ENCODE peak calls at places on chromosomes 5 and 9, in nine cellular contexts. One of them, this sample, is unnamed.

GRCh38 chr5:115577329-115577728 is 24.9 kb downstream of the TICAM2 start:
- DNase-seq in activated naive CD8-positive, alpha-beta T cell treated with anti-CD3 and anti-CD28 coated beads, Interleukin-2, amount 50 U/mL, for 24 hours: no peak
- DNase-seq in NCI-H510A treated with DMSO at 0.1 percent for 48 hours: no peak
- DNase-seq in CD4-positive, alpha-beta memory T cell: no peak
- DNase-seq in germinal center: no peak
- DNase-seq in activated CD8-positive, alpha-beta memory T cell treated with anti-CD3 and anti-CD28 coated beads for 1 hour: no peak
- DNase-seq in fibroblast of pulmonary artery: peak
- DNase-seq in stimulated activated CD4-positive, alpha-beta T cell treated with anti-CD3 and anti-CD28 coated beads, Interleukin-15, amount 100 ng/mL, for 1 hour: no peak
- DNase-seq in NCI-H748 treated with DMSO at 0.1 percent for 48 hours: no peak
- DNase-seq in this sample: no peak

GRCh38 chr9:91131433-91131839 is 230.3 kb downstream of the AUH start:
- DNase-seq in activated naive CD8-positive, alpha-beta T cell treated with anti-CD3 and anti-CD28 coated beads, Interleukin-2, amount 50 U/mL, for 24 hours: peak
- DNase-seq in NCI-H510A treated with DMSO at 0.1 percent for 48 hours: no peak
- DNase-seq in CD4-positive, alpha-beta memory T cell: peak
- DNase-seq in germinal center: no peak
- DNase-seq in activated CD8-positive, alpha-beta memory T cell treated with anti-CD3 and anti-CD28 coated beads for 1 hour: no peak
- DNase-seq in fibroblast of pulmonary artery: peak
- DNase-seq in stimulated activated CD4-positive, alpha-beta T cell treated with anti-CD3 and anti-CD28 coated beads, Interleukin-15, amount 100 ng/mL, for 1 hour: peak
- DNase-seq in NCI-H748 treated with DMSO at 0.1 percent for 48 hours: no peak
- DNase-seq in this sample: no peak

GRCh38 chr5:88925692-88926490 is 42.9 kb upstream of the MEF2C start:
- DNase-seq in activated naive CD8-positive, alpha-beta T cell treated with anti-CD3 and anti-CD28 coated beads, Interleukin-2, amount 50 U/mL, for 24 hours: no peak
- DNase-seq in NCI-H510A treated with DMSO at 0.1 percent for 48 hours: no peak
- DNase-seq in CD4-positive, alpha-beta memory T cell: no peak
- DNase-seq in germinal center: no peak
- DNase-seq in activated CD8-positive, alpha-beta memory T cell treated with anti-CD3 and anti-CD28 coated beads for 1 hour: no peak
- DNase-seq in fibroblast of pulmonary artery: no peak
- DNase-seq in stimulated activated CD4-positive, alpha-beta T cell treated with anti-CD3 and anti-CD28 coated beads, Interleukin-15, amount 100 ng/mL, for 1 hour: no peak
- DNase-seq in NCI-H748 treated with DMSO at 0.1 percent for 48 hours: peak
- DNase-seq in this sample: no peak

GRCh38 chr5:5919411-5919810 is 458.9 kb downstream of the MED10 start:
- DNase-seq in activated naive CD8-positive, alpha-beta T cell treated with anti-CD3 and anti-CD28 coated beads, Interleukin-2, amount 50 U/mL, for 24 hours: no peak
- DNase-seq in NCI-H510A treated with DMSO at 0.1 percent for 48 hours: no peak
- DNase-seq in CD4-positive, alpha-beta memory T cell: no peak
- DNase-seq in germinal center: no peak
- DNase-seq in activated CD8-positive, alpha-beta memory T cell treated with anti-CD3 and anti-CD28 coated beads for 1 hour: no peak
- DNase-seq in fibroblast of pulmonary artery: no peak
- DNase-seq in stimulated activated CD4-positive, alpha-beta T cell treated with anti-CD3 and anti-CD28 coated beads, Interleukin-15, amount 100 ng/mL, for 1 hour: no peak
- DNase-seq in NCI-H748 treated with DMSO at 0.1 percent for 48 hours: no peak
- DNase-seq in this sample: no peak

GRCh38 chr5:60415443-60415842 is 284.5 kb downstream of the DEPDC1B start:
- DNase-seq in activated naive CD8-positive, alpha-beta T cell treated with anti-CD3 and anti-CD28 coated beads, Interleukin-2, amount 50 U/mL, for 24 hours: no peak
- DNase-seq in NCI-H510A treated with DMSO at 0.1 percent for 48 hours: no peak
- DNase-seq in CD4-positive, alpha-beta memory T cell: no peak
- DNase-seq in germinal center: no peak
- DNase-seq in activated CD8-positive, alpha-beta memory T cell treated with anti-CD3 and anti-CD28 coated beads for 1 hour: no peak
- DNase-seq in fibroblast of pulmonary artery: no peak
- DNase-seq in stimulated activated CD4-positive, alpha-beta T cell treated with anti-CD3 and anti-CD28 coated beads, Interleukin-15, amount 100 ng/mL, for 1 hour: no peak
- DNase-seq in NCI-H748 treated with DMSO at 0.1 percent for 48 hours: no peak
- DNase-seq in this sample: no peak

GRCh38 chr9:87673446-87674109 is 52.3 kb upstream of the CTSL start:
- DNase-seq in activated naive CD8-positive, alpha-beta T cell treated with anti-CD3 and anti-CD28 coated beads, Interleukin-2, amount 50 U/mL, for 24 hours: no peak
- DNase-seq in NCI-H510A treated with DMSO at 0.1 percent for 48 hours: no peak
- DNase-seq in CD4-positive, alpha-beta memory T cell: no peak
- DNase-seq in germinal center: no peak
- DNase-seq in activated CD8-positive, alpha-beta memory T cell treated with anti-CD3 and anti-CD28 coated beads for 1 hour: no peak
- DNase-seq in fibroblast of pulmonary artery: no peak
- DNase-seq in stimulated activated CD4-positive, alpha-beta T cell treated with anti-CD3 and anti-CD28 coated beads, Interleukin-15, amount 100 ng/mL, for 1 hour: no peak
- DNase-seq in NCI-H748 treated with DMSO at 0.1 percent for 48 hours: no peak
- DNase-seq in this sample: no peak

GRCh38 chr5:111997308-111998159 is 240.5 kb upstream of the NREP start:
- DNase-seq in activated naive CD8-positive, alpha-beta T cell treated with anti-CD3 and anti-CD28 coated beads, Interleukin-2, amount 50 U/mL, for 24 hours: peak
- DNase-seq in NCI-H510A treated with DMSO at 0.1 percent for 48 hours: no peak
- DNase-seq in CD4-positive, alpha-beta memory T cell: no peak
- DNase-seq in germinal center: no peak
- DNase-seq in activated CD8-positive, alpha-beta memory T cell treated with anti-CD3 and anti-CD28 coated beads for 1 hour: no peak
- DNase-seq in fibroblast of pulmonary artery: peak
- DNase-seq in stimulated activated CD4-positive, alpha-beta T cell treated with anti-CD3 and anti-CD28 coated beads, Interleukin-15, amount 100 ng/mL, for 1 hour: no peak
- DNase-seq in NCI-H748 treated with DMSO at 0.1 percent for 48 hours: no peak
- DNase-seq in this sample: no peak

GRCh38 chr9:113879906-113880305 is 3.8 kb downstream of the ZNF618 start:
- DNase-seq in activated naive CD8-positive, alpha-beta T cell treated with anti-CD3 and anti-CD28 coated beads, Interleukin-2, amount 50 U/mL, for 24 hours: no peak
- DNase-seq in NCI-H510A treated with DMSO at 0.1 percent for 48 hours: no peak
- DNase-seq in CD4-positive, alpha-beta memory T cell: no peak
- DNase-seq in germinal center: no peak
- DNase-seq in activated CD8-positive, alpha-beta memory T cell treated with anti-CD3 and anti-CD28 coated beads for 1 hour: no peak
- DNase-seq in fibroblast of pulmonary artery: peak
- DNase-seq in stimulated activated CD4-positive, alpha-beta T cell treated with anti-CD3 and anti-CD28 coated beads, Interleukin-15, amount 100 ng/mL, for 1 hour: no peak
- DNase-seq in NCI-H748 treated with DMSO at 0.1 percent for 48 hours: no peak
- DNase-seq in this sample: no peak

GRCh38 chr9:117114768-117115167 is 300.1 kb downstream of the ASTN2 start:
- DNase-seq in activated naive CD8-positive, alpha-beta T cell treated with anti-CD3 and anti-CD28 coated beads, Interleukin-2, amount 50 U/mL, for 24 hours: no peak
- DNase-seq in NCI-H510A treated with DMSO at 0.1 percent for 48 hours: no peak
- DNase-seq in CD4-positive, alpha-beta memory T cell: no peak
- DNase-seq in germinal center: no peak
- DNase-seq in activated CD8-positive, alpha-beta memory T cell treated with anti-CD3 and anti-CD28 coated beads for 1 hour: no peak
- DNase-seq in fibroblast of pulmonary artery: no peak
- DNase-seq in stimulated activated CD4-positive, alpha-beta T cell treated with anti-CD3 and anti-CD28 coated beads, Interleukin-15, amount 100 ng/mL, for 1 hour: no peak
- DNase-seq in NCI-H748 treated with DMSO at 0.1 percent for 48 hours: no peak
- DNase-seq in this sample: no peak

GRCh38 chr5:44807269-44807668 is 1.5 kb upstream of the MRPS30 start:
- DNase-seq in activated naive CD8-positive, alpha-beta T cell treated with anti-CD3 and anti-CD28 coated beads, Interleukin-2, amount 50 U/mL, for 24 hours: no peak
- DNase-seq in NCI-H510A treated with DMSO at 0.1 percent for 48 hours: peak
- DNase-seq in CD4-positive, alpha-beta memory T cell: no peak
- DNase-seq in germinal center: no peak
- DNase-seq in activated CD8-positive, alpha-beta memory T cell treated with anti-CD3 and anti-CD28 coated beads for 1 hour: no peak
- DNase-seq in fibroblast of pulmonary artery: no peak
- DNase-seq in stimulated activated CD4-positive, alpha-beta T cell treated with anti-CD3 and anti-CD28 coated beads, Interleukin-15, amount 100 ng/mL, for 1 hour: no peak
- DNase-seq in NCI-H748 treated with DMSO at 0.1 percent for 48 hours: peak
- DNase-seq in this sample: no peak

GRCh38 chr5:125485003-125485641 is 738.7 kb upstream of the ZNF608 start:
- DNase-seq in activated naive CD8-positive, alpha-beta T cell treated with anti-CD3 and anti-CD28 coated beads, Interleukin-2, amount 50 U/mL, for 24 hours: no peak
- DNase-seq in NCI-H510A treated with DMSO at 0.1 percent for 48 hours: peak
- DNase-seq in CD4-positive, alpha-beta memory T cell: no peak
- DNase-seq in germinal center: peak
- DNase-seq in activated CD8-positive, alpha-beta memory T cell treated with anti-CD3 and anti-CD28 coated beads for 1 hour: no peak
- DNase-seq in fibroblast of pulmonary artery: peak
- DNase-seq in stimulated activated CD4-positive, alpha-beta T cell treated with anti-CD3 and anti-CD28 coated beads, Interleukin-15, amount 100 ng/mL, for 1 hour: no peak
- DNase-seq in NCI-H748 treated with DMSO at 0.1 percent for 48 hours: peak
- DNase-seq in this sample: no peak

GRCh38 chr5:13866792-13867191 is 77.7 kb downstream of the DNAH5 start:
- DNase-seq in activated naive CD8-positive, alpha-beta T cell treated with anti-CD3 and anti-CD28 coated beads, Interleukin-2, amount 50 U/mL, for 24 hours: peak
- DNase-seq in NCI-H510A treated with DMSO at 0.1 percent for 48 hours: no peak
- DNase-seq in CD4-positive, alpha-beta memory T cell: no peak
- DNase-seq in germinal center: no peak
- DNase-seq in activated CD8-positive, alpha-beta memory T cell treated with anti-CD3 and anti-CD28 coated beads for 1 hour: no peak
- DNase-seq in fibroblast of pulmonary artery: peak
- DNase-seq in stimulated activated CD4-positive, alpha-beta T cell treated with anti-CD3 and anti-CD28 coated beads, Interleukin-15, amount 100 ng/mL, for 1 hour: no peak
- DNase-seq in NCI-H748 treated with DMSO at 0.1 percent for 48 hours: no peak
- DNase-seq in this sample: peak

GRCh38 chr9:87518702-87519335 is 21.2 kb downstream of the DAPK1 start:
- DNase-seq in activated naive CD8-positive, alpha-beta T cell treated with anti-CD3 and anti-CD28 coated beads, Interleukin-2, amount 50 U/mL, for 24 hours: no peak
- DNase-seq in NCI-H510A treated with DMSO at 0.1 percent for 48 hours: no peak
- DNase-seq in CD4-positive, alpha-beta memory T cell: no peak
- DNase-seq in germinal center: no peak
- DNase-seq in activated CD8-positive, alpha-beta memory T cell treated with anti-CD3 and anti-CD28 coated beads for 1 hour: no peak
- DNase-seq in fibroblast of pulmonary artery: peak
- DNase-seq in stimulated activated CD4-positive, alpha-beta T cell treated with anti-CD3 and anti-CD28 coated beads, Interleukin-15, amount 100 ng/mL, for 1 hour: no peak
- DNase-seq in NCI-H748 treated with DMSO at 0.1 percent for 48 hours: no peak
- DNase-seq in this sample: no peak

GRCh38 chr9:14433841-14434511 is 120.0 kb upstream of the NFIB start:
- DNase-seq in activated naive CD8-positive, alpha-beta T cell treated with anti-CD3 and anti-CD28 coated beads, Interleukin-2, amount 50 U/mL, for 24 hours: no peak
- DNase-seq in NCI-H510A treated with DMSO at 0.1 percent for 48 hours: peak
- DNase-seq in CD4-positive, alpha-beta memory T cell: no peak
- DNase-seq in germinal center: no peak
- DNase-seq in activated CD8-positive, alpha-beta memory T cell treated with anti-CD3 and anti-CD28 coated beads for 1 hour: no peak
- DNase-seq in fibroblast of pulmonary artery: peak
- DNase-seq in stimulated activated CD4-positive, alpha-beta T cell treated with anti-CD3 and anti-CD28 coated beads, Interleukin-15, amount 100 ng/mL, for 1 hour: no peak
- DNase-seq in NCI-H748 treated with DMSO at 0.1 percent for 48 hours: no peak
- DNase-seq in this sample: peak

GRCh38 chr9:98218562-98219363 is 26.3 kb upstream of the CORO2A start:
- DNase-seq in activated naive CD8-positive, alpha-beta T cell treated with anti-CD3 and anti-CD28 coated beads, Interleukin-2, amount 50 U/mL, for 24 hours: no peak
- DNase-seq in NCI-H510A treated with DMSO at 0.1 percent for 48 hours: no peak
- DNase-seq in CD4-positive, alpha-beta memory T cell: no peak
- DNase-seq in germinal center: no peak
- DNase-seq in activated CD8-positive, alpha-beta memory T cell treated with anti-CD3 and anti-CD28 coated beads for 1 hour: no peak
- DNase-seq in fibroblast of pulmonary artery: no peak
- DNase-seq in stimulated activated CD4-positive, alpha-beta T cell treated with anti-CD3 and anti-CD28 coated beads, Interleukin-15, amount 100 ng/mL, for 1 hour: no peak
- DNase-seq in NCI-H748 treated with DMSO at 0.1 percent for 48 hours: no peak
- DNase-seq in this sample: no peak

GRCh38 chr5:137221914-137222313 is 277.2 kb downstream of the SPOCK1 start:
- DNase-seq in activated naive CD8-positive, alpha-beta T cell treated with anti-CD3 and anti-CD28 coated beads, Interleukin-2, amount 50 U/mL, for 24 hours: no peak
- DNase-seq in NCI-H510A treated with DMSO at 0.1 percent for 48 hours: no peak
- DNase-seq in CD4-positive, alpha-beta memory T cell: no peak
- DNase-seq in germinal center: no peak
- DNase-seq in activated CD8-positive, alpha-beta memory T cell treated with anti-CD3 and anti-CD28 coated beads for 1 hour: no peak
- DNase-seq in fibroblast of pulmonary artery: no peak
- DNase-seq in stimulated activated CD4-positive, alpha-beta T cell treated with anti-CD3 and anti-CD28 coated beads, Interleukin-15, amount 100 ng/mL, for 1 hour: no peak
- DNase-seq in NCI-H748 treated with DMSO at 0.1 percent for 48 hours: no peak
- DNase-seq in this sample: no peak